ENCODE peak calls at places on chromosomes 12 and 14, in eight cellular contexts. One of them, this sample, is unnamed.

GRCh38 chr12:29116414-29116813 is 32.7 kb upstream of the FAR2 start:
- DNase-seq in left lung: no peak
- DNase-seq in AG04450: no peak
- DNase-seq in brain microvascular endothelial cell: no peak
- DNase-seq in thyroid gland: no peak
- DNase-seq in ovary: no peak
- DNase-seq in mammary epithelial cell: no peak
- DNase-seq in uterus: no peak
- DNase-seq in this sample: no peak

GRCh38 chr12:120710805-120711296 is 593 bp downstream of the UNC119B start:
- DNase-seq in left lung: peak
- DNase-seq in AG04450: no peak
- DNase-seq in brain microvascular endothelial cell: no peak
- DNase-seq in thyroid gland: peak
- DNase-seq in ovary: peak
- DNase-seq in mammary epithelial cell: peak
- DNase-seq in uterus: peak
- DNase-seq in this sample: no peak

GRCh38 chr14:86782092-86782580 is 1210.8 kb downstream of the GALC start:
- DNase-seq in left lung: no peak
- DNase-seq in AG04450: no peak
- DNase-seq in brain microvascular endothelial cell: no peak
- DNase-seq in thyroid gland: no peak
- DNase-seq in ovary: no peak
- DNase-seq in mammary epithelial cell: no peak
- DNase-seq in uterus: no peak
- DNase-seq in this sample: no peak

GRCh38 chr12:109423392-109423791 is 53.7 kb downstream of the KCTD10 start:
- DNase-seq in left lung: no peak
- DNase-seq in AG04450: no peak
- DNase-seq in brain microvascular endothelial cell: no peak
- DNase-seq in thyroid gland: no peak
- DNase-seq in ovary: no peak
- DNase-seq in mammary epithelial cell: no peak
- DNase-seq in uterus: no peak
- DNase-seq in this sample: no peak

GRCh38 chr12:27555928-27556778 is 32.1 kb downstream of the PPFIBP1 start:
- DNase-seq in left lung: no peak
- DNase-seq in AG04450: no peak
- DNase-seq in brain microvascular endothelial cell: peak
- DNase-seq in thyroid gland: no peak
- DNase-seq in ovary: no peak
- DNase-seq in mammary epithelial cell: peak
- DNase-seq in uterus: no peak
- DNase-seq in this sample: no peak

GRCh38 chr14:61385002-61385685 is 63.8 kb downstream of the PRKCH start:
- DNase-seq in left lung: no peak
- DNase-seq in AG04450: no peak
- DNase-seq in brain microvascular endothelial cell: no peak
- DNase-seq in thyroid gland: no peak
- DNase-seq in ovary: no peak
- DNase-seq in mammary epithelial cell: no peak
- DNase-seq in uterus: no peak
- DNase-seq in this sample: no peak

GRCh38 chr12:71236133-71236660 is 78.4 kb upstream of the TSPAN8 start:
- DNase-seq in left lung: no peak
- DNase-seq in AG04450: no peak
- DNase-seq in brain microvascular endothelial cell: no peak
- DNase-seq in thyroid gland: no peak
- DNase-seq in ovary: no peak
- DNase-seq in mammary epithelial cell: no peak
- DNase-seq in uterus: no peak
- DNase-seq in this sample: no peak

GRCh38 chr12:82461851-82462250 is 103.5 kb downstream of the METTL25 start:
- DNase-seq in left lung: no peak
- DNase-seq in AG04450: no peak
- DNase-seq in brain microvascular endothelial cell: no peak
- DNase-seq in thyroid gland: no peak
- DNase-seq in ovary: no peak
- DNase-seq in mammary epithelial cell: peak
- DNase-seq in uterus: no peak
- DNase-seq in this sample: no peak

GRCh38 chr12:54051081-54051912 is 2.3 kb upstream of the HOXC4 start:
- DNase-seq in left lung: no peak
- DNase-seq in AG04450: no peak
- DNase-seq in brain microvascular endothelial cell: no peak
- DNase-seq in thyroid gland: no peak
- DNase-seq in ovary: no peak
- DNase-seq in mammary epithelial cell: peak
- DNase-seq in uterus: no peak
- DNase-seq in this sample: no peak

GRCh38 chr12:117360551-117361311 is 695 bp downstream of the NOS1 start:
- DNase-seq in left lung: no peak
- DNase-seq in AG04450: no peak
- DNase-seq in brain microvascular endothelial cell: no peak
- DNase-seq in thyroid gland: no peak
- DNase-seq in ovary: no peak
- DNase-seq in mammary epithelial cell: no peak
- DNase-seq in uterus: no peak
- DNase-seq in this sample: no peak

GRCh38 chr12:51867796-51868428 is 19.4 kb upstream of the FIGNL2 start:
- DNase-seq in left lung: no peak
- DNase-seq in AG04450: no peak
- DNase-seq in brain microvascular endothelial cell: no peak
- DNase-seq in thyroid gland: no peak
- DNase-seq in ovary: no peak
- DNase-seq in mammary epithelial cell: no peak
- DNase-seq in uterus: no peak
- DNase-seq in this sample: no peak

GRCh38 chr12:65977384-65977783 is 153.1 kb downstream of the HMGA2 start:
- DNase-seq in left lung: no peak
- DNase-seq in AG04450: no peak
- DNase-seq in brain microvascular endothelial cell: no peak
- DNase-seq in thyroid gland: no peak
- DNase-seq in ovary: no peak
- DNase-seq in mammary epithelial cell: no peak
- DNase-seq in uterus: no peak
- DNase-seq in this sample: no peak

GRCh38 chr12:104370989-104371870 is 67.7 kb downstream of the EID3 start:
- DNase-seq in left lung: no peak
- DNase-seq in AG04450: no peak
- DNase-seq in brain microvascular endothelial cell: peak
- DNase-seq in thyroid gland: no peak
- DNase-seq in ovary: no peak
- DNase-seq in mammary epithelial cell: peak
- DNase-seq in uterus: no peak
- DNase-seq in this sample: no peak

GRCh38 chr14:94269156-94269555 is 23.9 kb downstream of the SERPINA10 start:
- DNase-seq in left lung: no peak
- DNase-seq in AG04450: no peak
- DNase-seq in brain microvascular endothelial cell: no peak
- DNase-seq in thyroid gland: no peak
- DNase-seq in ovary: no peak
- DNase-seq in mammary epithelial cell: peak
- DNase-seq in uterus: no peak
- DNase-seq in this sample: no peak

GRCh38 chr14:67491741-67492504 is 3.4 kb upstream of the TMEM229B start:
- DNase-seq in left lung: no peak
- DNase-seq in AG04450: no peak
- DNase-seq in brain microvascular endothelial cell: no peak
- DNase-seq in thyroid gland: no peak
- DNase-seq in ovary: no peak
- DNase-seq in mammary epithelial cell: no peak
- DNase-seq in uterus: no peak
- DNase-seq in this sample: no peak

GRCh38 chr12:43285248-43285647 is 266.8 kb downstream of the ADAMTS20 start:
- DNase-seq in left lung: no peak
- DNase-seq in AG04450: peak
- DNase-seq in brain microvascular endothelial cell: peak
- DNase-seq in thyroid gland: no peak
- DNase-seq in ovary: no peak
- DNase-seq in mammary epithelial cell: peak
- DNase-seq in uterus: peak
- DNase-seq in this sample: no peak

GRCh38 chr12:43283206-43283605 is 268.8 kb downstream of the ADAMTS20 start:
- DNase-seq in left lung: no peak
- DNase-seq in AG04450: no peak
- DNase-seq in brain microvascular endothelial cell: no peak
- DNase-seq in thyroid gland: no peak
- DNase-seq in ovary: no peak
- DNase-seq in mammary epithelial cell: no peak
- DNase-seq in uterus: no peak
- DNase-seq in this sample: no peak

GRCh38 chr12:43282106-43282505 is 269.9 kb downstream of the ADAMTS20 start:
- DNase-seq in left lung: no peak
- DNase-seq in AG04450: no peak
- DNase-seq in brain microvascular endothelial cell: no peak
- DNase-seq in thyroid gland: no peak
- DNase-seq in ovary: no peak
- DNase-seq in mammary epithelial cell: no peak
- DNase-seq in uterus: no peak
- DNase-seq in this sample: no peak

GRCh38 chr12:43281563-43281962 is 270.4 kb downstream of the ADAMTS20 start:
- DNase-seq in left lung: no peak
- DNase-seq in AG04450: no peak
- DNase-seq in brain microvascular endothelial cell: no peak
- DNase-seq in thyroid gland: no peak
- DNase-seq in ovary: no peak
- DNase-seq in mammary epithelial cell: no peak
- DNase-seq in uterus: no peak
- DNase-seq in this sample: no peak

DNA sequence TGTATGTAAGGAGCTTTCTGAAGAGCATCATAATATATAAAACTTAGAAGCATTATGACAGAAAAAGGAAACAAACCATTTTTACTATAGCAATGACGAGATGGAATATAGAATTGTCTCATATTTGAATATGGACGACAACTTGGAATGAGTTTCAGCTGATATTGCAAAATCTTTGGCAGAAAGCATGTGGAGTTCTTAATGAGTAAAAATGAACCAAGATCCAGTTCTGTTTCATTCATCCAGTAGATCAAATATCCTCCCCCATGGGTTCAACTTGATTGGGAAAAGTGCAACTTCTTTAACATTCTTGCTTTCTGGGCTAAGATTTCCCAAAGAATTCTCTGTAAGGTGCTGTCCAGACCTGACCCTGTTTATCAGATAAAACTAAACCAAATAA is 267.6 kb downstream of the ADAMTS20 start:
- DNase-seq in left lung: no peak
- DNase-seq in AG04450: no peak
- DNase-seq in brain microvascular endothelial cell: no peak
- DNase-seq in thyroid gland: no peak
- DNase-seq in ovary: no peak
- DNase-seq in mammary epithelial cell: peak
- DNase-seq in uterus: no peak
- DNase-seq in this sample: no peak
- H3K27ac ChIP-seq in left lung: no peak
- H3K27ac ChIP-seq in AG04450: peak
- H3K27ac ChIP-seq in brain microvascular endothelial cell: peak
- H3K27ac ChIP-seq in thyroid gland: no peak
- H3K27ac ChIP-seq in ovary: no peak
- H3K27ac ChIP-seq in mammary epithelial cell: peak
- H3K27ac ChIP-seq in uterus: no peak
- H3K27ac ChIP-seq in this sample: peak

GRCh38 chr14:23321572-23322547 is 603 bp downstream of the PABPN1 start:
- DNase-seq in left lung: peak
- DNase-seq in AG04450: no peak
- DNase-seq in brain microvascular endothelial cell: peak
- DNase-seq in thyroid gland: peak
- DNase-seq in ovary: no peak
- DNase-seq in mammary epithelial cell: peak
- DNase-seq in uterus: peak
- DNase-seq in this sample: no peak
- TF ChIP-seq CTCF in left lung: no peak
- TF ChIP-seq CTCF in AG04450: no peak
- TF ChIP-seq CTCF in brain microvascular endothelial cell: no peak
- TF ChIP-seq CTCF in thyroid gland: no peak
- TF ChIP-seq CTCF in ovary: no peak
- TF ChIP-seq CTCF in mammary epithelial cell: no peak
- TF ChIP-seq CTCF in uterus: no peak
- TF ChIP-seq CTCF in this sample: no peak

DNA sequence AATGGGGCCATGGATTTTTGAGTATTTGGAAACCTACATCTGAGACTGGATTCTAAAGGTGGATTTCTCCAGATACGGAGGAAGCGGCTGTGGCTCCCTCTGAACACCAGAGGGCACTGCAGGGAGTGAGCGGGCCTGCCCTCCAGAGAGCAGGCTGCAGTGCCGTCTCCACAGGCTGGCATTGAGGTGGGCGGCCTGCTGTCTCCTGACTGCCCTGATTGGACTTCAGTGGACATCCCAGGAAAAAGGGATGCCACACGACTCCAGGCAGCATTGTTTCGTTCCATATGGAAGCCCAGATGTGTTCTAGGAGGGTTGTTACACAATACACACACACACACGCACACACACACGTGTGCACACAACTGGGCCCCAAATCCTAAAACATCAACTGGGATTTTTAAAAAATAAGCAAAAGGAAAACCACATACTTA is 20.9 kb upstream of the ANO2 start:
- DNase-seq in left lung: no peak
- DNase-seq in AG04450: peak
- DNase-seq in brain microvascular endothelial cell: peak
- DNase-seq in thyroid gland: peak
- DNase-seq in ovary: no peak
- DNase-seq in mammary epithelial cell: peak
- DNase-seq in uterus: no peak
- DNase-seq in this sample: no peak
- H3K27ac ChIP-seq in left lung: no peak
- H3K27ac ChIP-seq in AG04450: no peak
- H3K27ac ChIP-seq in brain microvascular endothelial cell: no peak
- H3K27ac ChIP-seq in thyroid gland: no peak
- H3K27ac ChIP-seq in ovary: no peak
- H3K27ac ChIP-seq in mammary epithelial cell: no peak
- H3K27ac ChIP-seq in uterus: no peak
- H3K27ac ChIP-seq in this sample: no peak

GRCh38 chr14:92792885-92793284 is 1.2 kb upstream of the GOLGA5 start:
- DNase-seq in left lung: no peak
- DNase-seq in AG04450: no peak
- DNase-seq in brain microvascular endothelial cell: no peak
- DNase-seq in thyroid gland: no peak
- DNase-seq in ovary: no peak
- DNase-seq in mammary epithelial cell: no peak
- DNase-seq in uterus: no peak
- DNase-seq in this sample: no peak

GRCh38 chr14:92794961-92795360 is 856 bp downstream of the GOLGA5 start:
- DNase-seq in left lung: no peak
- DNase-seq in AG04450: no peak
- DNase-seq in brain microvascular endothelial cell: no peak
- DNase-seq in thyroid gland: no peak
- DNase-seq in ovary: no peak
- DNase-seq in mammary epithelial cell: no peak
- DNase-seq in uterus: no peak
- DNase-seq in this sample: no peak

GRCh38 chr14:92797935-92798653 is 4.0 kb downstream of the GOLGA5 start:
- DNase-seq in left lung: no peak
- DNase-seq in AG04450: no peak
- DNase-seq in brain microvascular endothelial cell: no peak
- DNase-seq in thyroid gland: no peak
- DNase-seq in ovary: no peak
- DNase-seq in mammary epithelial cell: no peak
- DNase-seq in uterus: no peak
- DNase-seq in this sample: no peak

GRCh38 chr14:92794547-92794941 is 439 bp downstream of the GOLGA5 start:
- DNase-seq in left lung: peak
- DNase-seq in AG04450: no peak
- DNase-seq in brain microvascular endothelial cell: no peak
- DNase-seq in thyroid gland: no peak
- DNase-seq in ovary: no peak
- DNase-seq in mammary epithelial cell: peak
- DNase-seq in uterus: no peak
- DNase-seq in this sample: no peak

GRCh38 chr14:92793709-92794546 is at the start of gene GOLGA5:
- DNase-seq in left lung: peak
- DNase-seq in AG04450: peak
- DNase-seq in brain microvascular endothelial cell: peak
- DNase-seq in thyroid gland: peak
- DNase-seq in ovary: peak
- DNase-seq in mammary epithelial cell: peak
- DNase-seq in uterus: peak
- DNase-seq in this sample: peak
- TF ChIP-seq CTCF in left lung: no peak
- TF ChIP-seq CTCF in AG04450: no peak
- TF ChIP-seq CTCF in brain microvascular endothelial cell: no peak
- TF ChIP-seq CTCF in thyroid gland: no peak
- TF ChIP-seq CTCF in ovary: no peak
- TF ChIP-seq CTCF in mammary epithelial cell: no peak
- TF ChIP-seq CTCF in uterus: peak
- TF ChIP-seq CTCF in this sample: no peak